ENCODE peak calls at places on chromosomes 1 and 21, in four cellular contexts. A, U, F and I are unnamed samples.

GRCh38 chr1:208604295-208604694 is 360.1 kb upstream of the PLXNA2 start:
- DNase-seq in A (no peak), U (peak), F (no peak), I (no peak)

GRCh38 chr1:3954391-3955160 is 54.5 kb upstream of the C1orf174 start:
- DNase-seq in A (no peak), U (no peak), F (no peak), I (no peak)

GRCh38 chr21:43343095-43343991 is 83.6 kb downstream of the SIK1 start:
- DNase-seq in A (no peak), U (no peak), F (peak), I (no peak)

GRCh38 chr1:16281765-16282164 is 44.8 kb upstream of the CPLANE2 start:
- DNase-seq in A (no peak), U (no peak), F (no peak), I (no peak)

GRCh38 chr1:30664103-30664755 is 59.2 kb downstream of the MATN1 start:
- DNase-seq in A (no peak), U (no peak), F (no peak), I (no peak)

GRCh38 chr1:218521414-218522169 is 176.5 kb downstream of the TGFB2 start:
- DNase-seq in A (peak), U (no peak), F (peak), I (peak)

GRCh38 chr1:16091296-16091695 is 17.8 kb upstream of the FAM131C start:
- DNase-seq in A (no peak), U (no peak), F (no peak), I (no peak)

GRCh38 chr1:228305721-228306152 is 97.9 kb downstream of the OBSCN start:
- DNase-seq in A (no peak), U (no peak), F (no peak), I (no peak)

GRCh38 chr21:45991606-45992301 is 10.2 kb downstream of the COL6A1 start:
- DNase-seq in A (no peak), U (no peak), F (no peak), I (no peak)

GRCh38 chr1:152442765-152443164 is 28.7 kb upstream of the CRNN start:
- DNase-seq in A (no peak), U (no peak), F (no peak), I (no peak)

GRCh38 chr1:231861541-231862481 is 235.2 kb downstream of the DISC1 start:
- DNase-seq in A (no peak), U (no peak), F (no peak), I (no peak)

GRCh38 chr21:45848352-45848751 is 133.2 kb upstream of the COL6A1 start:
- DNase-seq in A (no peak), U (no peak), F (no peak), I (no peak)

GRCh38 chr1:89047734-89048133 is 17.3 kb downstream of the GBP1 start:
- DNase-seq in A (no peak), U (no peak), F (no peak), I (no peak)

GRCh38 chr1:226730064-226730463 is 9.0 kb downstream of the ITPKB start:
- DNase-seq in A (no peak), U (no peak), F (no peak), I (no peak)

GRCh38 chr1:84247425-84248220 is 53.9 kb upstream of the SAMD13 start:
- DNase-seq in A (peak), U (no peak), F (no peak), I (no peak)

GRCh38 chr1:83857108-83857507 is 141.8 kb downstream of the TTLL7 start:
- DNase-seq in A (no peak), U (no peak), F (no peak), I (no peak)

GRCh38 chr1:232385221-232385620 is 244.7 kb downstream of the SIPA1L2 start:
- DNase-seq in A (no peak), U (no peak), F (no peak), I (no peak)

GRCh38 chr21:34810786-34811185 is 142.0 kb downstream of the CLIC6 start:
- DNase-seq in A (no peak), U (no peak), F (no peak), I (no peak)

GRCh38 chr1:24277420-24278169 is 41.6 kb upstream of the GRHL3 start:
- DNase-seq in A (no peak), U (peak), F (no peak), I (no peak)

GRCh38 chr1:97630968-97631367 is 289.9 kb downstream of the DPYD start:
- DNase-seq in A (no peak), U (no peak), F (no peak), I (no peak)

GRCh38 chr1:54950361-54951163 is 29.9 kb upstream of the TMEM61 start:
- DNase-seq in A (peak), U (peak), F (peak), I (peak)

GRCh38 chr1:41436281-41437010 is 48.0 kb downstream of the EDN2 start:
- DNase-seq in A (no peak), U (no peak), F (no peak), I (no peak)

GRCh38 chr1:233614743-233615521 is 1.0 kb downstream of the KCNK1 start:
- DNase-seq in A (no peak), U (no peak), F (no peak), I (no peak)

GRCh38 chr1:195345149-195345548 is 1263.1 kb downstream of the KCNT2 start:
- DNase-seq in A (no peak), U (no peak), F (peak), I (peak)

GRCh38 chr1:165114022-165114888 is 242.3 kb downstream of the LMX1A start:
- DNase-seq in A (peak), U (no peak), F (peak), I (peak)

GRCh38 chr1:204353213-204353910 is 6.4 kb downstream of the PLEKHA6 start:
- DNase-seq in A (no peak), U (no peak), F (no peak), I (no peak)

GRCh38 chr1:79129914-79130313 is 123.4 kb upstream of the ADGRL4 start:
- DNase-seq in A (no peak), U (no peak), F (no peak), I (no peak)

GRCh38 chr21:31656199-31657095 is 3.0 kb upstream of the SOD1 start:
- DNase-seq in A (no peak), U (no peak), F (no peak), I (no peak)

GRCh38 chr1:165303415-165303814 is 53.1 kb downstream of the LMX1A start:
- DNase-seq in A (no peak), U (no peak), F (no peak), I (no peak)

GRCh38 chr1:38179423-38179822 is 132.8 kb upstream of the POU3F1 start:
- DNase-seq in A (no peak), U (no peak), F (no peak), I (no peak)

GRCh38 chr1:200558866-200559459 is 61.6 kb downstream of the KIF14 start:
- DNase-seq in A (no peak), U (no peak), F (peak), I (no peak)

GRCh38 chr1:157189096-157189495 is 50.9 kb upstream of the ETV3 start:
- DNase-seq in A (no peak), U (no peak), F (no peak), I (peak)

GRCh38 chr1:223374064-223374610 is 10.2 kb upstream of the SUSD4 start:
- DNase-seq in A (no peak), U (no peak), F (no peak), I (no peak)

GRCh38 chr21:29390778-29391177 is 92.1 kb downstream of the BACH1 start:
- DNase-seq in A (no peak), U (no peak), F (no peak), I (no peak)

GRCh38 chr1:56644064-56644940 is 812 bp upstream of the PRKAA2 start:
- DNase-seq in A (no peak), U (no peak), F (peak), I (no peak)
- TF ChIP-seq ATF2 in A (no peak), U (no peak), F (no peak), I (no peak)

GRCh38 chr1:209655832-209656231 is 3.6 kb upstream of the LAMB3 start:
- DNase-seq in A (no peak), U (no peak), F (no peak), I (no peak)

GRCh38 chr1:209655412-209655811 is 3.2 kb upstream of the LAMB3 start:
- DNase-seq in A (no peak), U (no peak), F (no peak), I (no peak)

GRCh38 chr1:209659909-209660308 is 7.7 kb upstream of the LAMB3 start:
- DNase-seq in A (no peak), U (no peak), F (no peak), I (no peak)

GRCh38 chr1:209657918-209658317 is 5.7 kb upstream of the LAMB3 start:
- DNase-seq in A (no peak), U (no peak), F (no peak), I (no peak)

GRCh38 chr1:209657140-209657879 is 5.1 kb upstream of the LAMB3 start:
- DNase-seq in A (no peak), U (no peak), F (no peak), I (no peak)
- TF ChIP-seq POLR2A in A (no peak), U (no peak), F (no peak), I (no peak)

DNA sequence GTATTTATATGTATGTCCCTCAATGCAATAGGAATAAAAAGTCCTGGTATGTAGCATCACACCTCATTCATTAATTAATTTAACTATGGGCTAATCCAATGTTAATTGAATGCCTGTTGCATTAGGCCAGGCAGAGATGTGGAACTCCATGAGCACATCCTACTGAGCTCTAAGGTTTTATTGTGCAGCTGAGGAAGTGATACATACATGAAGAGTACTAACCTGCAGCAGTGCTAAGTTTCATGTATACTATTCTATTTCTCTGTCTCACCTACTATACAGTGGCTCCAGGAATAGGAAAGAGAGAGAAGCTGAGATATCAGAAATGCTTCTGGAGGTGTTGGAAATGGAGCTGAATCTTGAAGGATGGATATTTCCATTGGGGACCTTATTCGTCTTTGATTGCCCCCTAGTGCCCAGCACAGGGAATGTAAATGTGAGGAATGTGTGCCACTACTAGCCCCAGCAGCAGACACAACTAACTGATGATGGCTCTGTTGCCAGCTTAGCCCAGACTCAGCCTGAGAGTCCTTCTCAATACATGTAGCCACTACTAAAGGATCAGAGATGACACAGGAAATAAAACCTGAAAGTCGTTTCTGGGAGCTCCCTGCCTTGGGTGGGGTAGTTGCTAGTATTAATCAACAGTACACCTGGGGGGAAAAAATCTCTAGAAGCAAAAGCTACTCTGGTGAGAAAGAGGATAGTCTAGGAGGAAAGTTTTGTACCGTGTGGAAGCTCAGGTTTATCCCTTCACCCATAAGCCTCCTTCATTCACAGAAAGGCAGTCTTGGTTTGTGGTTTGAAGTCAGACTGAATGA is 173.3 kb upstream of the FOXD3 start:
- DNase-seq in A (peak), U (no peak), F (peak), I (peak)
- TF ChIP-seq ATF2 in A (no peak), U (no peak), F (no peak), I (no peak)

GRCh38 chr1:161021959-161022332 is 994 bp upstream of the F11R start:
- DNase-seq in A (no peak), U (no peak), F (peak), I (no peak)

GRCh38 chr1:161018631-161018930 is 2.4 kb downstream of the F11R start:
- DNase-seq in A (no peak), U (no peak), F (no peak), I (no peak)

GRCh38 chr1:161019767-161020572 is 982 bp downstream of the F11R start:
- DNase-seq in A (no peak), U (no peak), F (no peak), I (no peak)

GRCh38 chr1:161021168-161021958 is 411 bp upstream of the F11R start:
- DNase-seq in A (peak), U (peak), F (peak), I (peak)

DNA sequence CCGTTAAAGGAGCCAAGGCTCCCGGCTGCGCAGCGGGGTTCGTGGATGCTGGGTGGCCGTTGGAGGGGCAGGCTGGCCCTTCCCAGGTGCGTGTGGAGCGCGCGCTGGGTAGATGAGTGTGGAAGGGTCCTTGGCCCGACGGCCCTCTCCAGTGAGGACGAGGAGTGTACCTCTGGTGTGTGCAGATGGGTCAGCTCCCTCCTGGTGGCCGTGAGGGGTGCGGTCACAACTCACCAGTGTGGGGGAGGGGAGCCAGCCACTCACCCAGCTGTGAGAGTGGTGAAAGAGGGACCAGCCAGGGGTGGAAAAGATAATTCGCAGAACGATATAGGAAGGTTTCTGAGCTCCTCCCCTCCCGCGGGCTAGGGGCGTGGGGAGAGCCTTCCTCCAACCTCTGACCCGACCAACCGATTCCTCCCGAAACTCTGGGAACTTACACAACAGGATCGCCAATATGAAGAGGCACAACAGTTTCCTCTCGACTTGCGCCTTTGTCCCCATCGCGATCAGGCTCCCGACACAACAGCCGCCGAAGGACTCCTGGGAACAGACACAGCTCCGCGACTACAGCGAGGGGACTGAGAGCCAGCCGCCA is at the start of gene F11R:
- DNase-seq in A (peak), U (no peak), F (peak), I (no peak)
- TF ChIP-seq POLR2A in A (peak), U (peak), F (no peak), I (peak)

DNA sequence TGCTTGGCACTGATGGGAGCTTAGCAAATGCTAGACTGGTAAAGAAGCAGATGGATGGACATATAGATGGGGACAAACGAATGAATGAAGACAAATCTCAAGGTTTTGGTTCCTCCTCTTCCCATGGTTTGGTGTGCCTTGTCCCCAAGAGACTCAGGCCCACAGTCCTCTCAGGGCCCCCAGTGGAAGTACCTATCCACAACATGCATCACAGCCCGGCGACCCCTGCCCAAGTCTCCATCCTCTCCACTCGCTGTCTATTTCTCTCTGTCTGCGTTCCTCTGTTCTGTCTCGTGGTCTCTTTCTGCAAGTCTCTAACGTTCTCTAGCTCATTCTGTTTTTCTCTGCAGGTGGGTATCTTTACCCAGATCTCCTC is 85.8 kb downstream of the GLIS1 start:
- DNase-seq in A (no peak), U (no peak), F (no peak), I (no peak)
- TF ChIP-seq ATF2 in A (no peak), U (no peak), F (no peak), I (no peak)

GRCh38 chr1:1889090-1889750 is 1.7 kb downstream of the GNB1 start:
- DNase-seq in A (no peak), U (no peak), F (no peak), I (no peak)

GRCh38 chr1:1892079-1892762 is 1.3 kb upstream of the GNB1 start:
- DNase-seq in A (no peak), U (no peak), F (no peak), I (no peak)

GRCh38 chr1:1891349-1892078 is 627 bp upstream of the GNB1 start:
- DNase-seq in A (peak), U (no peak), F (peak), I (no peak)

GRCh38 chr1:1889847-1890505 is 911 bp downstream of the GNB1 start:
- DNase-seq in A (peak), U (no peak), F (no peak), I (no peak)

DNA sequence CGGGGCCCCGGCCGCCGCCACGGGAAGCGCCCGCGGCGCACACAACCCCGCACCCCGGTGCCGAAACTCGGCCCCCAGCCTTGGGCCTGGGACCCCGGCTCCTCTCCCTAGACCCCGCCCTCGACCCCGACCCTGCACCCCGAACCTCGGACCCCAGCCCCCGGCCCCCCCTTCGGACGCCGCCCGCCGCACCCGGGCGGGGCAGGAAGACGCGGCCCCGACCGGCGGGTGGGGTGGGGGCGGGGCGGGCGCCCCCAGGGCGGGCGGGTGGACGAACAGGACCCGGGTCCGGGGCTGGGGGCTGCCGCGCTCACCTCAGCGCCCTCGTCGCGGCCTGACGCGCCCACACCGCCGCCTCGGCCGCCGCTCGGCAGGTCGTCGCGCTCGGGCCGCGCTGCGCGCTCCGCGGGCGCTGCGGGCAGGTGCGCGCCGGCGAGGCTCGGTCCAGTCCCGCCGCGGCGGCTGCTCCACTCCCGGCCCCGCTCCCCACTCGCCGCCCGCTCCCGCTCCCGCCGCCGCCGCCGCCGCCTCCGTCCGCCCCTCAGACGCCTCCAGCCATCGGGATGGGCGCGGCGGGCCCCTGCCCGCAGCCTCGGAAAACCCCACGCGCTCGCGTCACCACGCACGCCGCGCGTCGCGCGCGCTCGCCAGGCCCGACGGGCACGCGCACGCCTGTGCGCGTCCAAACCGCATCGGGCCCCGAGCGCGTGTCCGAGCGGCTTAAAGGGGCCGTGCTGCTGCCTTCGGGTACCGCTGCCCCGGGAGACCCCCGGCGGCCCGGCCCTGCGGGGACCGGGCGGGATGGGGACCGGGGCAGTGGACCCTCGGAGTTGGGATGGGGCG is at the start of gene GNB1:
- DNase-seq in A (peak), U (peak), F (peak), I (peak)
- TF ChIP-seq POLR2A in A (no peak), U (peak), F (no peak), I (no peak)

GRCh38 chr1:62294211-62294610 is 25.0 kb downstream of the KANK4 start:
- DNase-seq in A (peak), U (no peak), F (peak), I (peak)
- TF ChIP-seq ATF2 in A (no peak), U (no peak), F (no peak), I (no peak)